ENCODE peak calls at places on chromosomes 16 and 17, in six cellular contexts. J is WTC11, Y is choroid plexus epithelial cell, U is GM20000, L is uterus, G is AG04450. Z is an unnamed sample.

GRCh38 chr16:19851476-19851875 is 33.2 kb downstream of the GPRC5B start:
- DNase-seq in G (no peak), U (no peak), L (no peak), Y (no peak), J (no peak), Z (no peak)

GRCh38 chr17:45755050-45755449 is 29.1 kb upstream of the CRHR1 start:
- DNase-seq in L (no peak), J (no peak), U (no peak), G (no peak), Y (no peak), Z (no peak)

GRCh38 chr17:79834575-79835469 is 4.4 kb downstream of the CBX4 start:
- DNase-seq in U (peak), L (no peak), Y (no peak), J (peak), G (no peak), Z (no peak)

GRCh38 chr17:72588961-72589360 is 468.1 kb downstream of the SOX9 start:
- DNase-seq in Y (no peak), G (no peak), U (no peak), J (no peak), L (no peak), Z (no peak)

GRCh38 chr16:91484-91883 is 13.5 kb downstream of the MPG start:
- DNase-seq in G (no peak), Y (no peak), U (no peak), L (no peak), J (no peak), Z (no peak)

GRCh38 chr17:45371414-45372324 is 54.8 kb upstream of the MAP3K14 start:
- DNase-seq in L (peak), U (no peak), J (peak), G (peak), Y (peak), Z (peak)

GRCh38 chr17:48612456-48612853 is 1.6 kb upstream of the HOXB7 start:
- DNase-seq in U (no peak), J (no peak), G (no peak), Y (no peak), L (no peak), Z (no peak)

GRCh38 chr16:15642557-15643452 is at the start of gene MARF1:
- DNase-seq in J (peak), U (peak), G (peak), Y (peak), L (peak), Z (peak)

GRCh38 chr17:48486557-48486956 is 44.3 kb downstream of the HOXB1 start:
- DNase-seq in J (no peak), L (no peak), U (no peak), G (peak), Y (peak), Z (no peak)

GRCh38 chr17:48636177-48637018 is 10.2 kb upstream of the HOXB9 start:
- DNase-seq in G (no peak), J (peak), L (peak), U (peak), Y (peak), Z (no peak)

GRCh38 chr16:75929056-75929455 is 202.8 kb upstream of the CPHXL start:
- DNase-seq in Y (no peak), U (no peak), L (no peak), J (no peak), G (no peak), Z (no peak)

GRCh38 chr16:4925791-4926190 is 11.2 kb downstream of the PPL start:
- DNase-seq in J (no peak), Y (no peak), L (no peak), U (no peak), G (no peak), Z (no peak)

GRCh38 chr16:59252317-59252716 is 518.2 kb upstream of the GOT2 start:
- DNase-seq in U (no peak), Y (no peak), L (no peak), J (no peak), G (no peak), Z (no peak)

GRCh38 chr16:492211-492875 is 35.2 kb upstream of the CAPN15 start:
- DNase-seq in L (no peak), U (peak), G (no peak), Y (no peak), J (no peak), Z (no peak)

GRCh38 chr17:74116087-74116717 is 87.3 kb upstream of the RPL38 start:
- DNase-seq in J (no peak), Y (no peak), U (no peak), G (no peak), L (no peak), Z (no peak)

GRCh38 chr17:4856937-4857314 is 23.8 kb downstream of the MINK1 start:
- DNase-seq in U (no peak), L (no peak), Y (no peak), J (no peak), G (no peak), Z (no peak)

GRCh38 chr16:87133112-87133850 is 183.9 kb downstream of the C16orf95 start:
- DNase-seq in J (no peak), L (no peak), G (no peak), U (no peak), Y (no peak), Z (no peak)

GRCh38 chr17:40827746-40828453 is 5.5 kb upstream of the KRT10 start:
- DNase-seq in U (no peak), Y (peak), J (no peak), G (no peak), L (no peak), Z (no peak)

GRCh38 chr16:17397499-17397891 is 73.3 kb downstream of the XYLT1 start:
- DNase-seq in J (no peak), G (no peak), L (no peak), U (no peak), Y (peak), Z (no peak)

GRCh38 chr17:40091691-40092397 is 8.5 kb downstream of the NR1D1 start:
- DNase-seq in L (peak), J (no peak), Y (no peak), G (no peak), U (no peak), Z (no peak)

GRCh38 chr17:42365136-42365535 is 23.1 kb downstream of the STAT3 start:
- DNase-seq in U (no peak), G (no peak), L (no peak), Y (peak), J (no peak), Z (no peak)

GRCh38 chr16:70158261-70158939 is 15.2 kb upstream of the CLEC18C start:
- DNase-seq in J (peak), Y (no peak), G (no peak), U (peak), L (no peak), Z (no peak)

GRCh38 chr17:49132699-49133364 is at the start of gene B4GALNT2:
- DNase-seq in U (no peak), G (no peak), L (no peak), J (peak), Y (no peak), Z (no peak)

GRCh38 chr16:77647726-77648125 is 74.6 kb upstream of the NUDT7 start:
- DNase-seq in Y (peak), L (no peak), J (no peak), U (no peak), G (no peak), Z (no peak)

GRCh38 chr17:50511058-50511457 is 2.8 kb downstream of the MYCBPAP start:
- DNase-seq in G (no peak), J (no peak), L (no peak), U (peak), Y (peak), Z (no peak)

GRCh38 chr16:35629001-35629400 is 2169.6 kb downstream of the TP53TG3F start:
- DNase-seq in U (no peak), L (no peak), J (no peak), Y (no peak), G (no peak), Z (no peak)

GRCh38 chr16:52434224-52434623 is 112.7 kb downstream of the TOX3 start:
- DNase-seq in J (no peak), U (no peak), L (no peak), Y (no peak), G (no peak), Z (no peak)

GRCh38 chr16:4517812-4518211 is 20.8 kb downstream of the CDIP1 start:
- DNase-seq in G (no peak), L (no peak), Y (peak), U (no peak), J (peak), Z (no peak)

GRCh38 chr17:55089955-55090573 is 121.5 kb downstream of the STXBP4 start:
- DNase-seq in Y (peak), J (no peak), U (peak), G (no peak), L (no peak), Z (no peak)

GRCh38 chr16:50372611-50373344 is 4.0 kb upstream of the BRD7 start:
- DNase-seq in G (no peak), L (no peak), Y (no peak), U (no peak), J (no peak), Z (no peak)

GRCh38 chr17:4958102-4958501 is 7.2 kb downstream of the ENO3 start:
- DNase-seq in L (no peak), G (no peak), Y (no peak), J (no peak), U (no peak), Z (no peak)

GRCh38 chr16:69812213-69813014 is 50.3 kb downstream of the WWP2 start:
- DNase-seq in Y (no peak), J (no peak), G (no peak), U (no peak), L (no peak), Z (no peak)

GRCh38 chr17:37048806-37049205 is 100.1 kb downstream of the AATF start:
- DNase-seq in Y (no peak), L (no peak), U (no peak), J (no peak), G (no peak), Z (no peak)

GRCh38 chr17:37088459-37088858 is 139.7 kb downstream of the AATF start:
- DNase-seq in U (no peak), Y (peak), L (no peak), G (no peak), J (no peak), Z (no peak)

GRCh38 chr17:39739020-39739884 is 1.5 kb downstream of the GRB7 start:
- DNase-seq in L (peak), J (peak), Y (no peak), U (no peak), G (no peak), Z (peak)

GRCh38 chr17:33120103-33120502 is 128.5 kb downstream of the SPACA3 start:
- DNase-seq in Y (no peak), G (no peak), L (no peak), U (no peak), J (no peak), Z (no peak)

GRCh38 chr16:75502916-75503605 is 7.8 kb upstream of the CHST6 start:
- DNase-seq in J (no peak), L (no peak), U (no peak), G (no peak), Y (no peak), Z (no peak)

GRCh38 chr16:54718376-54718775 is 212.3 kb upstream of the IRX5 start:
- DNase-seq in U (no peak), L (no peak), J (no peak), Y (no peak), G (no peak), Z (no peak)

GRCh38 chr17:40425741-40426140 is 8.0 kb upstream of the TOP2A start:
- DNase-seq in Y (no peak), U (no peak), L (no peak), G (no peak), J (no peak), Z (no peak)

GRCh38 chr17:59108400-59109102 is 1.9 kb upstream of the TRIM37 start:
- DNase-seq in Y (no peak), J (no peak), G (no peak), U (no peak), L (no peak), Z (no peak)

GRCh38 chr17:59115474-59115873 is 8.8 kb upstream of the TRIM37 start:
- DNase-seq in Y (no peak), J (no peak), L (no peak), G (no peak), U (no peak), Z (no peak)

GRCh38 chr17:59110973-59111372 is 4.3 kb upstream of the TRIM37 start:
- DNase-seq in Y (no peak), L (no peak), G (no peak), J (no peak), U (no peak), Z (no peak)

GRCh38 chr17:59107306-59107670 is 608 bp upstream of the TRIM37 start:
- DNase-seq in Y (no peak), L (no peak), G (no peak), U (no peak), J (no peak), Z (no peak)

DNA sequence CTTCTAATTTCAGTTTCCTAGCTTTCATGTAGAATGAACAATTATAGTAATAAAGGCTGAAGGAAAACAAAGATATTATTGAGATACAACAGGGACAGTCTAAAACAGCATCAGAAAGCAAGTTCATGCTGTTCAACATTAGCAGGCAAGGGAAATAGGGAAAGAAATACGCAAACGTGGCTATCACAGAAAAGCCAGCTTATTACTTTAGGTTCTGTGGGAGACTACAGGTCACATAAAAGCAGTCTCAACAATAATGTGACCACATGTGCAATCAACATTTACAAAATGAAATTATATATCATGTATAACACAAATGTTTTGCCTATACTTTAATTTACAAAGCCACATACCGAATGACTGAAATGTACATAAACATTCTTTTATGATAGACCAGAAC is 4.9 kb upstream of the TRIM37 start:
- DNase-seq in G (no peak), L (no peak), J (no peak), U (no peak), Y (no peak), Z (no peak)
- TF ChIP-seq CTCF in G (no peak), L (no peak), J (no peak), U (no peak), Y (no peak), Z (no peak)

DNA sequence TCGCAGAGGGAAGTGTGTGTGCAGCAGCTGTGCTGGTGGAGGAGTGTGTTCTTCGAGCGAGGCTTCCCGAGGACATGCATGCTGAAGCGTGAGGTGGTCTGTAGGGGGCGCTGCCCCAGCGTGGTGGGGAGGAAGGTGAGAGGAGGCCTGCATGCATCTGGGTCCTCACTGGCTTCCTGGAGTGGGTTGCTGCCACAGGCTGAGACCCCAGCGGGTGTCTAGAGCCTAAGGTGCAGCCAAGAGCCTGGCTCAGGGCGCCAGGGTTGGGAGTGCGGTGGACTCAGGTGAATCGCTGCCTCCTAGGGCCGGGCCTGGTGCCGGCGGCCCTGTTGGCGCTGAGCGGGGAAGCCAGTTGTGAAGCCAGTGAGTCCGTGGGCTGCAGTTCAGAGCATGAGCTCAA is 7.5 kb upstream of the HSD3B7 start:
- DNase-seq in L (no peak), J (peak), U (no peak), G (no peak), Y (no peak), Z (no peak)
- TF ChIP-seq CTCF in L (no peak), J (peak), U (no peak), G (peak), Y (peak), Z (no peak)

DNA sequence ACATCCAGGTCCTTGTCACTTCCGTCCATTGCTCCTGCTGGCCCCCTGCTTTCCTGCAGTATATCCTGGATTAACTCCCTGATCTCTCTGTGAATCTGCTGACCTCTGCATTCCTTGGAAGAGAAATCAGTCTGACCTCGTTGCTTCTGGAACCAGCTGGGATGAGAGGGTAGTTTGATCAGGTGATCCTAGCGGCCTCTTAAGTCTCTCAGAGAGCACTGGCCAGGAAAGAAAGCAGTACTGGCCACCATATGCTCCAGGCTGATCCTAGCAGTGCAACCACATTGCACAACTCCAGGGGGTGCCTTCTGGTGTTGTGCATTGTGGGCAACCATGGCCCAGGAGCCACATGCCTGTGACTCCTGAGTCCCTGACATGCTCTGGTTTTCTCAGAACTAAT is 79.2 kb downstream of the ARHGAP23 start:
- DNase-seq in J (no peak), Y (peak), U (no peak), G (no peak), L (no peak), Z (no peak)
- TF ChIP-seq CTCF in J (no peak), Y (no peak), U (no peak), G (no peak), L (no peak), Z (no peak)

DNA sequence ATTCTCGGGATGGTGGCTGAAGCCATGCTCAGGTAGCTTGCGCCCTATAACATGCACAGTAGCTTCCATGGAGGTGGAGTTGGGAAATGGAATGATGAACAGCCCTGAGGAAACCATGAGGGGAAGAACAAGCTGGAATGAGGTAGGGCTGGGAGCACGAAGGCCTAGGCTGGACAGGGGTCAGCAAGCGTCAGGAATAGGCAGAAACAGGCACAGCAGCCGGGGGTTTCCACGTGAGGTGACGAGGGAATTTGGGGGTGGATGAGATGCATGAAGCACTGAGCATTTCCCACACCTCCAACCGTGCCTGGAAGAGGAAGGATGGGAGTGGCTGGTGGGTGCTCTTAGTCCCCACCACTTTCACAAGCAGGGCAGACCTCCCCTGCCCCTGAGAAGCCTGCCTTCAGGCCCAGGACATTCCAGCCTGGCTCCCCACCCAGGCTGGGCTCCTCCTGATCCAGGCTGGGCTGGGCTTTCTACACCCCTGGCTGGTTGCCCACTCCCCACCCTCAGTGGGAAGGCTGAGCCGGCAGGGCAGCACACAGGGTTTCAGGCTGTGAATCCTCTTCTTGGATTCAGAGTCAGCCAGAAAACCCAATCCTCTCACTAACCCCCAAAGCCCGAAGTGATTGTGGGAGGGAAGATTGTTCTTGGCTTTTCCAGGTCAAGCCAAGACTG is 21.9 kb downstream of the PLEKHG4 start:
- DNase-seq in L (peak), G (no peak), J (no peak), Y (no peak), U (no peak), Z (no peak)
- TF ChIP-seq CTCF in L (no peak), G (no peak), J (no peak), Y (no peak), U (no peak), Z (no peak)